ENCODE peak calls at places on chromosomes 11 and 22, in nine cellular contexts. M is hepatocyte, G is right lobe of liver, L is keratinocyte, Y is psoas muscle, O is cardiac muscle cell, A is upper lobe of left lung, T is OCI-LY7, H is mucosa of descending colon. U is an unnamed sample.

GRCh38 chr22:37063436-37064420 is 12.2 kb downstream of the KCTD17 start:
- DNase-seq in M (no peak), G (no peak), L (no peak), Y (no peak), O (no peak), A (no peak), T (no peak), H (peak; percentile 53), U (no peak)

GRCh38 chr11:66045177-66045639 is 3.8 kb downstream of the GAL3ST3 start:
- DNase-seq in M (peak; percentile 91), G (peak; percentile 77), L (no peak), Y (peak; percentile 71), O (peak; percentile 92), A (peak; percentile 75), T (peak; percentile 92), H (peak; percentile 80), U (peak; percentile 87)

GRCh38 chr11:74870485-74870884 is 78.4 kb downstream of the XRRA1 start:
- DNase-seq in M (no peak), G (no peak), L (no peak), Y (no peak), O (no peak), A (no peak), T (peak; percentile 63), H (no peak), U (peak; percentile 80)

GRCh38 chr11:64076764-64077163 is 41.0 kb downstream of the FLRT1 start:
- DNase-seq in M (no peak), G (no peak), L (no peak), Y (no peak), O (no peak), A (no peak), T (no peak), H (no peak), U (no peak)

GRCh38 chr11:119729581-119730346 is 764 bp upstream of the NECTIN1 start:
- DNase-seq in M (peak; percentile 48), G (peak; percentile 74), L (no peak), Y (peak; percentile 73), O (no peak), A (peak; percentile 71), T (no peak), H (peak; percentile 83), U (no peak)

GRCh38 chr11:110098645-110099044 is 5.5 kb downstream of the ZC3H12C start:
- DNase-seq in M (no peak), G (no peak), L (no peak), Y (no peak), O (no peak), A (no peak), T (peak; percentile 9), H (no peak), U (no peak)

GRCh38 chr22:36589856-36590255 is 60.9 kb upstream of the EIF3D start:
- DNase-seq in M (no peak), G (no peak), L (peak; percentile 33), Y (no peak), O (no peak), A (no peak), T (no peak), H (no peak), U (no peak)

GRCh38 chr11:105609832-105610781 is at the start of gene GRIA4:
- DNase-seq in M (peak; percentile 46), G (no peak), L (no peak), Y (peak; percentile 13), O (peak; percentile 76), A (no peak), T (no peak), H (peak; percentile 24), U (no peak)

GRCh38 chr11:65254724-65255123 is 7.0 kb upstream of the POLA2 start:
- DNase-seq in M (no peak), G (no peak), L (no peak), Y (no peak), O (no peak), A (no peak), T (no peak), H (no peak), U (no peak)

GRCh38 chr11:118841469-118842222 is 42.0 kb upstream of the CXCR5 start:
- DNase-seq in M (no peak), G (peak; percentile 58), L (no peak), Y (no peak), O (no peak), A (no peak), T (peak; percentile 34), H (no peak), U (peak; percentile 14)

GRCh38 chr22:43293661-43294392 is 49.3 kb downstream of the SCUBE1 start:
- DNase-seq in M (peak; percentile 93), G (no peak), L (no peak), Y (peak; percentile 64), O (no peak), A (peak; percentile 73), T (no peak), H (peak; percentile 79), U (peak; percentile 76)

GRCh38 chr22:24189249-24190158 is 8.2 kb downstream of the SUSD2 start:
- DNase-seq in M (peak; percentile 80), G (peak; percentile 74), L (peak; percentile 53), Y (peak; percentile 74), O (peak; percentile 77), A (peak; percentile 92), T (peak; percentile 59), H (peak; percentile 85), U (peak; percentile 81)

GRCh38 chr11:69089258-69089657 is 40.5 kb downstream of the TPCN2 start:
- DNase-seq in M (no peak), G (no peak), L (no peak), Y (peak; percentile 56), O (no peak), A (no peak), T (no peak), H (no peak), U (no peak)

GRCh38 chr22:46240917-46241316 is 9.2 kb downstream of the CDPF1 start:
- DNase-seq in M (no peak), G (peak; percentile 72), L (no peak), Y (no peak), O (no peak), A (no peak), T (no peak), H (no peak), U (no peak)

GRCh38 chr11:125874556-125875124 is 12.8 kb upstream of the HYLS1 start:
- DNase-seq in M (peak; percentile 86), G (peak; percentile 59), L (no peak), Y (no peak), O (peak; percentile 79), A (no peak), T (peak; percentile 61), H (no peak), U (peak; percentile 82)

GRCh38 chr11:125873881-125874555 is 13.4 kb upstream of the HYLS1 start:
- DNase-seq in M (no peak), G (no peak), L (no peak), Y (no peak), O (no peak), A (no peak), T (no peak), H (no peak), U (no peak)

GRCh38 chr11:125871391-125872137 is 15.9 kb upstream of the HYLS1 start:
- DNase-seq in M (peak; percentile 82), G (no peak), L (no peak), Y (no peak), O (peak; percentile 48), A (no peak), T (peak; percentile 20), H (no peak), U (peak; percentile 63)

GRCh38 chr11:125872138-125872491 is 15.4 kb upstream of the HYLS1 start:
- DNase-seq in M (peak; percentile 60), G (no peak), L (no peak), Y (no peak), O (no peak), A (no peak), T (peak; percentile 23), H (no peak), U (no peak)

GRCh38 chr11:125869526-125869925 is 17.9 kb upstream of the HYLS1 start:
- DNase-seq in M (no peak), G (no peak), L (no peak), Y (no peak), O (no peak), A (no peak), T (no peak), H (no peak), U (no peak)
- TF ChIP-seq CTCF in M (no peak), G (no peak), L (no peak), Y (no peak), O (peak; percentile 12), A (no peak), T (no peak), H (no peak), U (no peak)

DNA sequence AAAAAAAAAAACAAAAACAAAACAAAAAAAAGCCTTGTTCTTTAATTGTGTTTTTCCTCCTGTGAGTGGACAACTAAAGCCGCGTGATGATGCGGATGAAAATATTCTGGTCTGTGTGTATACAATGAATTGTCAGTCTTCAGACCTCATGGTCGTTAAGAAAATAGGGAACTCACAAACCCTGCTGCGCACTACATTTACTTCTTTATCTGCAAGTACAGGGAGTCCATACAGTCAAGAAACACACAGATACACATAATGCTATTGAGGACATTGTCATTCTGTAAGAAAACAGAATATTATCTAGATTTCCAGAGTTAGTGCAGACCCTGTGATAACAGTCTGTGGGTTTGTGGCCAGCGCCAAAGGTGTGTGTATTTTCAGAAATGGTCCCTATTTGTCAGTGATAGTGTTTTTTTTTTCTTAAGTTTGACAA is 17.3 kb upstream of the ADSL start:
- DNase-seq in M (no peak), G (no peak), L (no peak), Y (no peak), O (no peak), A (no peak), T (no peak), H (no peak), U (no peak)
- H3K4me1 ChIP-seq in M (peaks cover 8% of the 10 kb centered on the region), G (no peaks in the 10 kb centered on the region), L (no peaks in the 10 kb centered on the region), Y (no peaks in the 10 kb centered on the region), O (no peaks in the 10 kb centered on the region), A (peaks cover 6% of the 10 kb centered on the region), T (peaks cover 5% of the 10 kb centered on the region), H (no peaks in the 10 kb centered on the region), U (no peaks in the 10 kb centered on the region)

DNA sequence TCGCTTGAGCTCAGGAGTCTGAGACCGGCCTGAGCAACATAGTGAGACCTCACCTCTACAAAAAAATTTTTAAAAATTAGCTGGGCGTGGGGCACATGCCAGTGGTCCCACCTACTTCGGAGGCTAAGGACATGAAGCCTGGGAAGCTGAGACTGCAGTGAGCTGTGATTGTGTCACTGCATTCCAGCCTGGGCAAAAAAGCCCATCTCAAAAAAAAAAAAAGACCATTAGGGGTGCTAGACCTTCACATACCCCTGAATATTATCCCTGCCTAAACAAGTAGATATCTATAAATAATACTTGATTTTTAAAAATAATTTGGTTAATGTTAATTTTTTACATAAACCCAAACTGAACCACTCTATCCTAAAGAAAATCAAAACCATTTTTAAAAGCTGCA is 24.2 kb downstream of the NUP98 start:
- DNase-seq in M (no peak), G (no peak), L (no peak), Y (no peak), O (no peak), A (no peak), T (no peak), H (no peak), U (no peak)
- H3K36me3 ChIP-seq in M (no peaks in the 10 kb centered on the region), G (peaks cover 96% of the 10 kb centered on the region), L (peaks cover 18% of the 10 kb centered on the region), Y (peaks cover 10% of the 10 kb centered on the region), O (peaks cover 60% of the 10 kb centered on the region), A (peaks cover 100% of the 10 kb centered on the region), T (peaks cover 99% of the 10 kb centered on the region), H (peaks cover 5% of the 10 kb centered on the region), U (peaks cover 1% of the 10 kb centered on the region)

DNA sequence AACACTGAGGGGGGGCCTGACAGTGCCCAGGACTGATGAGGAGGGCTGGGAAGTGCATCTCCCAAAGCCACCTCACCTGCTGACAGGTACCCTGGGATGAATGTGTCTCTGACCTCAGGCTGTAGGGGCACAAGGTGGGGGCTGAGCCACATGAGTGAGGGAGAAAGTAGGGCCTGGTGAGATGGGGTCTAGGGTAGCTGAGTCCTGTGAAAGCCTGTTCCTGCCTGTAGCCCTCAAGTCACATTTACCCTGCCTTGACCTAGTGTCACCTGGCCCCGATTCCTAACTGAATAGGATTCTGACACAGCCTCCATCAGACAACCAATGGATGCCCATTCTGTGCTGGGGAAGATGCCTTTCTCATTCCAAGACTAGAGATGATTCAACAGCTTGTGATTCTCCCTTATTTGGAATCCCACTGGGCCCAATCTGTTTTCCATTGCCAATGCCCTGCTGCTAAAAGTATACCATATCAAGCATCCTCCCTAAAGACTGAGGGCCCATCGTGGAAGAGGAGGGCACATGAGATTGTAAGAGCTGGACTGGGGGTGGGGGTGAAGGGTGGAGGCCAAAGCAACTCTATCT is 11.1 kb upstream of the RFPL1 start:
- DNase-seq in M (no peak), G (no peak), L (no peak), Y (no peak), O (no peak), A (no peak), T (no peak), H (no peak), U (no peak)
- TF ChIP-seq CTCF in M (no peak), G (no peak), L (no peak), Y (no peak), O (no peak), A (no peak), T (no peak), H (no peak), U (no peak)

U was measured in Caco-2.